ENCODE peak calls at places on chromosome 9, in six cellular contexts. T, P, N, Y, X and O are unnamed samples.
A peak's percentile ranks its signal among the peaks of the same experiment; 100 is the strongest.

GRCh38 chr9:35844628-35845301 is 15.7 kb downstream of the TMEM8B start:
- DNase-seq in T (no peak), P (no peak), N (no peak), Y (peak; percentile 59), X (peak; percentile 68), O (no peak)

GRCh38 chr9:37583522-37584121 is 7.4 kb upstream of the FBXO10 start:
- DNase-seq in T (no peak), P (no peak), N (no peak), Y (no peak), X (no peak), O (no peak)

GRCh38 chr9:121975801-121976277 is 117.3 kb downstream of the TTLL11 start:
- DNase-seq in T (no peak), P (no peak), N (no peak), Y (no peak), X (no peak), O (no peak)

GRCh38 chr9:113577525-113578261 is 114.2 kb downstream of the RGS3 start:
- DNase-seq in T (no peak), P (no peak), N (no peak), Y (no peak), X (no peak), O (no peak)

GRCh38 chr9:93114169-93114983 is 18.4 kb downstream of the CARD19 start:
- DNase-seq in T (no peak), P (peak; percentile 66), N (no peak), Y (peak; percentile 22), X (no peak), O (no peak)

GRCh38 chr9:18684608-18685317 is 210.8 kb downstream of the ADAMTSL1 start:
- DNase-seq in T (no peak), P (no peak), N (no peak), Y (no peak), X (no peak), O (no peak)

GRCh38 chr9:69600314-69601047 is 71.7 kb downstream of the APBA1 start:
- DNase-seq in T (no peak), P (no peak), N (no peak), Y (no peak), X (no peak), O (no peak)

GRCh38 chr9:72533322-72533721 is 11.9 kb downstream of the TMC1 start:
- DNase-seq in T (no peak), P (no peak), N (no peak), Y (no peak), X (no peak), O (no peak)

GRCh38 chr9:76818271-76818670 is 54.0 kb downstream of the PCA3 start:
- DNase-seq in T (peak; percentile 82), P (peak; percentile 67), N (peak; percentile 42), Y (peak; percentile 61), X (no peak), O (no peak)

GRCh38 chr9:101393135-101393534 is 5.3 kb downstream of the MRPL50 start:
- DNase-seq in T (no peak), P (no peak), N (no peak), Y (no peak), X (no peak), O (no peak)

GRCh38 chr9:86449246-86449645 is 95.0 kb upstream of the TUT7 start:
- DNase-seq in T (no peak), P (no peak), N (no peak), Y (no peak), X (no peak), O (no peak)

GRCh38 chr9:751137-752051 is 90.1 kb upstream of the DMRT1 start:
- DNase-seq in T (no peak), P (no peak), N (no peak), Y (no peak), X (no peak), O (no peak)

GRCh38 chr9:38641985-38642864 is 21.8 kb upstream of the ANKRD18A start:
- DNase-seq in T (no peak), P (no peak), N (no peak), Y (no peak), X (no peak), O (no peak)

GRCh38 chr9:122184551-122184950 is 24.8 kb downstream of the MORN5 start:
- DNase-seq in T (no peak), P (no peak), N (no peak), Y (no peak), X (no peak), O (no peak)

GRCh38 chr9:4262735-4263141 is 37.1 kb downstream of the GLIS3 start:
- DNase-seq in T (peak; percentile 51), P (no peak), N (no peak), Y (no peak), X (no peak), O (no peak)

GRCh38 chr9:74078647-74079046 is 418.5 kb upstream of the RORB start:
- DNase-seq in T (no peak), P (no peak), N (no peak), Y (no peak), X (no peak), O (no peak)

GRCh38 chr9:85004818-85005413 is 335.4 kb downstream of the NTRK2 start:
- DNase-seq in T (no peak), P (no peak), N (no peak), Y (no peak), X (no peak), O (no peak)

GRCh38 chr9:15354713-15355112 is 47.7 kb upstream of the TTC39B start:
- DNase-seq in T (no peak), P (no peak), N (no peak), Y (no peak), X (peak; percentile 24), O (no peak)

GRCh38 chr9:129436751-129437625 is 183.9 kb downstream of the C9orf50 start:
- DNase-seq in T (no peak), P (no peak), N (no peak), Y (peak; percentile 86), X (peak; percentile 48), O (peak; percentile 57)

GRCh38 chr9:61673247-61673646 is 483.4 kb downstream of the SPATA31A7 start:
- DNase-seq in T (no peak), P (peak; percentile 45), N (no peak), Y (no peak), X (no peak), O (no peak)

GRCh38 chr9:82263621-82264020 is 275.0 kb downstream of the SPATA31D1 start:
- DNase-seq in T (no peak), P (no peak), N (no peak), Y (no peak), X (no peak), O (no peak)

GRCh38 chr9:28808042-28808441 is 1234.8 kb upstream of the C9orf72 start:
- DNase-seq in T (no peak), P (no peak), N (no peak), Y (no peak), X (no peak), O (no peak)

GRCh38 chr9:113293285-113293874 is 9.8 kb downstream of the RNF183 start:
- DNase-seq in T (no peak), P (no peak), N (no peak), Y (no peak), X (no peak), O (no peak)

GRCh38 chr9:2087500-2088313 is 72.6 kb downstream of the SMARCA2 start:
- DNase-seq in T (peak; percentile 7), P (no peak), N (no peak), Y (no peak), X (peak; percentile 60), O (no peak)

DNA sequence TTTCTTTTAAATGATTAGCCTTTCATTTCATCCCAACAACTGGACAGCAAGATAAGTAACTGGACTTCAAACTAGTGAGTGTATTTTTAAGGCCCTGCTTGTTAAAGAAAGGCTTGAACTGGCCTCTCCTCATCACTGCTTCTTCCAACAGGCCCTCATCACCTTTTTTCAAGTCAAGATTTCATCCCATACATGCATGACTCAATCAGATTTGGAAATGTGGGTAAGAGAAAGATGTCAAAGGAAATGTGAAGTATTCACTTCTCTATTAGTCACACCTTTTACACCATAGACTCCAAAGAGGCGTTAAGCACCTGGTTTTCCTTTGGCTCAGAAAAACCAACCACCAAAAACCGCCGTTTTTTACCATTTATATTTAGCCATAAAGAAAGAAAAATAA is 4.9 kb downstream of the NR4A3 start:
- DNase-seq in T (no peak), P (no peak), N (no peak), Y (no peak), X (no peak), O (no peak)
- H3K27me3 ChIP-seq in T (no peaks in the 10 kb centered on the region), P (peaks cover 67% of the 10 kb centered on the region), N (no peaks in the 10 kb centered on the region), Y (peaks cover 10% of the 10 kb centered on the region), X (peaks cover 26% of the 10 kb centered on the region), O (peaks cover 55% of the 10 kb centered on the region)

DNA sequence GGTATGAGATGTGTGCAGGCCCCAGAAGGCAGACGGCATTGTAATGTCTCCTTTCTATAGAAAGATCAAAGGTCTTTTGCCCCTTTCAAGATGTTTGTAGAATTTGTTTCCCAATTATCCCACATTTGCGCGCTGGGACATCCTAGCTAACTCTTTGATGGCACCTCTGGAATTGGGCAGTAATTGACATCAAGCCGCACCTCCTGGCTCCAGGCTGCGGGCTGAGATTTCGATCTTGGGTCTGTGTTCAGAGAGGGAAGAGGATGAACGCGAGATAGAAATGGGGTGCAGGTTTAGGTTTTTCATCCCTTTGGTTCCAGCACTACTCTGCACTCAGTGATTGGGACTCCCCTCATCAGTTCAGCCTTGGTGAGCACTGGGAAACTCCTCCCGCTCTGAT is 84.8 kb upstream of the LMX1B start:
- DNase-seq in T (no peak), P (no peak), N (no peak), Y (no peak), X (no peak), O (no peak)
- H3K27me3 ChIP-seq in T (no peaks in the 10 kb centered on the region), P (peaks cover 4% of the 10 kb centered on the region), N (no peaks in the 10 kb centered on the region), Y (peaks cover 25% of the 10 kb centered on the region), X (no peaks in the 10 kb centered on the region), O (peaks cover 4% of the 10 kb centered on the region)

GRCh38 chr9:10612649-10613398 is at the start of gene PTPRD:
- DNase-seq in T (no peak), P (no peak), N (no peak), Y (peak; percentile 23), X (no peak), O (no peak)

GRCh38 chr9:10613413-10613812 is 611 bp upstream of the PTPRD start:
- DNase-seq in T (no peak), P (no peak), N (no peak), Y (no peak), X (no peak), O (no peak)

DNA sequence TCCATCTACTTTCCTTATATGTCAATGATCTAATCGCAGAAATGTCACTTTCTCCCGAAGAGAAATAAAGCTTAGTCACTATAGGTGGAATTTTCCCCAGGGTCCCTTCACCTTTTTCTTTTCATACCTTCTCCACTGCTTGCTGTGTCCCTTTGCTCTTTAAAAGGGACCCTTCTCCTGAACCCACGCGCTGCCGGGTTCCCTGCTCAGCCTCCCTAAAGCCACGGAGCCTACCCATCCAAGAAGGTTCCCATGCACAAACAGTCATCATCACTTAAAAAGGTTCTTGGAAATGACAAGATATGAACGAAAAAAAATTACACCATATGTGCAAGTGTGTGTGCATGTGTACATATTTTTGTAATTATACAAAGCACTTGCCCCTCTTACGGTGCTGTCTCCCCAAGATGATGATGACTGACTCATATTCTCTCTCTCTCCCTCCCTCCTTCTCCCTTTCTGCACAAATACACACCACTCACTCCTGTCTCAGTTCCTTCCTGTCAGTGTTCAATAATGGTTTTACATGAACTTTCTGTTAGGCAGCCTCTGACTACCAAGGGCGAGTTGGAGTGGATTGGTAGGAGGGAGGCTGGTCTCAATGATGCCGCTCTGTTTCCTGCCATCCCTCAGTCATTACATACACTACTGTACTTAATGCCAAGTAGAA is 1.5 kb upstream of the PTPRD start:
- DNase-seq in T (no peak), P (no peak), N (no peak), Y (no peak), X (no peak), O (no peak)
- H3K27me3 ChIP-seq in T (no peaks in the 10 kb centered on the region), P (peaks cover 58% of the 10 kb centered on the region), N (peaks cover 4% of the 10 kb centered on the region), Y (peaks cover 65% of the 10 kb centered on the region), X (no peaks in the 10 kb centered on the region), O (peaks cover 30% of the 10 kb centered on the region)

GRCh38 chr9:126228779-126229444 is 97.7 kb upstream of the MVB12B start:
- DNase-seq in T (peak; percentile 36), P (no peak), N (peak; percentile 78), Y (peak; percentile 69), X (peak; percentile 51), O (peak; percentile 63)
- H3K27me3 ChIP-seq in T (no peaks in the 10 kb centered on the region), P (peaks cover 44% of the 10 kb centered on the region), N (peaks cover 2% of the 10 kb centered on the region), Y (peaks cover 17% of the 10 kb centered on the region), X (peaks cover 4% of the 10 kb centered on the region), O (peaks cover 16% of the 10 kb centered on the region)